ENCODE peak calls at places on chromosomes 7 and 10, in four cellular contexts. Y, R, P and T are unnamed samples.

GRCh38 chr10:91296471-91296870 is 76.0 kb downstream of the PCGF5 start:
- DNase-seq in P (no peak), R (no peak), Y (peak; percentile 3), T (no peak)

GRCh38 chr10:71486465-71487114 is 89.9 kb downstream of the CDH23 start:
- DNase-seq in Y (peak; percentile 32), P (peak; percentile 51), R (no peak), T (no peak)

GRCh38 chr7:77258014-77258413 is 58.4 kb upstream of the FGL2 start:
- DNase-seq in Y (no peak), P (no peak), R (no peak), T (no peak)

GRCh38 chr10:21402606-21403083 is 122.8 kb downstream of the SKIDA1 start:
- DNase-seq in R (no peak), P (no peak), Y (peak; percentile 39), T (no peak)

GRCh38 chr7:108114117-108114841 is 15.9 kb downstream of the LAMB4 start:
- DNase-seq in P (no peak), R (no peak), Y (no peak), T (no peak)

GRCh38 chr7:158829021-158829341 is 328 bp downstream of the ESYT2 start:
- DNase-seq in R (peak; percentile 53), P (peak; percentile 76), Y (peak; percentile 62), T (peak; percentile 82)

GRCh38 chr7:122829962-122830361 is 56.3 kb downstream of the CADPS2 start:
- DNase-seq in R (no peak), P (no peak), Y (no peak), T (no peak)

GRCh38 chr10:65618125-65618524 is 1307.7 kb upstream of the LRRTM3 start:
- DNase-seq in P (no peak), Y (no peak), R (no peak), T (no peak)

GRCh38 chr7:137953692-137954470 is 48.0 kb downstream of the CREB3L2 start:
- DNase-seq in R (no peak), P (no peak), Y (peak; percentile 71), T (no peak)

GRCh38 chr7:139521439-139521838 is 2.0 kb upstream of the CLEC2L start:
- DNase-seq in Y (no peak), P (no peak), R (no peak), T (no peak)

GRCh38 chr7:75989726-75990388 is 4.5 kb downstream of the TMEM120A start:
- DNase-seq in R (no peak), Y (no peak), P (peak; percentile 71), T (peak; percentile 72)

GRCh38 chr7:34044734-34045353 is 139.5 kb downstream of the BMPER start:
- DNase-seq in P (no peak), Y (no peak), R (no peak), T (no peak)

GRCh38 chr10:129848571-129849451 is 115.3 kb downstream of the EBF3 start:
- DNase-seq in Y (no peak), P (no peak), R (no peak), T (no peak)

GRCh38 chr7:94183289-94183749 is 179.2 kb upstream of the BET1 start:
- DNase-seq in Y (peak; percentile 100), R (peak; percentile 96), P (peak; percentile 26), T (peak; percentile 37)

GRCh38 chr10:13458107-13458761 is 70.6 kb downstream of the BEND7 start:
- DNase-seq in Y (no peak), R (no peak), P (no peak), T (no peak)

GRCh38 chr7:105122619-105123018 is 108.6 kb downstream of the KMT2E start:
- DNase-seq in R (no peak), Y (no peak), P (no peak), T (no peak)

GRCh38 chr10:33117816-33118215 is 159.8 kb upstream of the ITGB1 start:
- DNase-seq in P (no peak), Y (no peak), R (no peak), T (no peak)

GRCh38 chr7:115249080-115249479 is 327.2 kb downstream of the MDFIC start:
- DNase-seq in P (no peak), R (peak; percentile 2), Y (no peak), T (no peak)

GRCh38 chr7:100888988-100889760 is at the start of gene UFSP1:
- DNase-seq in P (no peak), R (no peak), Y (no peak), T (peak; percentile 56)